ENCODE peak calls at places on chromosomes 5 and 9, in eight cellular contexts. T, N, P, H, V, L, I and C are unnamed samples.

GRCh38 chr5:60521379-60522298 is 178.3 kb downstream of the DEPDC1B start:
- DNase-seq in T (no peak), N (no peak), P (no peak), H (no peak), V (no peak), L (no peak), I (no peak), C (no peak)

GRCh38 chr9:134666801-134667200 is 25.2 kb downstream of the COL5A1 start:
- DNase-seq in T (no peak), N (no peak), P (no peak), H (no peak), V (no peak), L (no peak), I (no peak), C (no peak)

GRCh38 chr5:1973391-1974013 is 90.8 kb upstream of the IRX4 start:
- DNase-seq in T (no peak), N (peak; percentile 86), P (no peak), H (no peak), V (no peak), L (no peak), I (no peak), C (no peak)

GRCh38 chr5:51665295-51665593 is 282.0 kb downstream of the ISL1 start:
- DNase-seq in T (no peak), N (no peak), P (no peak), H (no peak), V (no peak), L (no peak), I (no peak), C (no peak)

GRCh38 chr5:90113108-90113507 is 296.4 kb downstream of the CETN3 start:
- DNase-seq in T (no peak), N (no peak), P (no peak), H (no peak), V (no peak), L (no peak), I (no peak), C (no peak)

GRCh38 chr9:121491111-121491510 is 8.5 kb downstream of the GGTA1 start:
- DNase-seq in T (no peak), N (no peak), P (no peak), H (no peak), V (no peak), L (no peak), I (no peak), C (no peak)

GRCh38 chr5:39919876-39920275 is 495.1 kb upstream of the DAB2 start:
- DNase-seq in T (no peak), N (no peak), P (no peak), H (no peak), V (no peak), L (no peak), I (no peak), C (no peak)

GRCh38 chr9:129550199-129550839 is 70.6 kb downstream of the C9orf50 start:
- DNase-seq in T (no peak), N (peak; percentile 95), P (peak; percentile 76), H (no peak), V (no peak), L (peak; percentile 50), I (no peak), C (peak; percentile 36)

GRCh38 chr5:34555699-34556513 is 100.2 kb upstream of the RAI14 start:
- DNase-seq in T (no peak), N (no peak), P (no peak), H (no peak), V (no peak), L (no peak), I (no peak), C (no peak)

GRCh38 chr9:120894404-120895226 is 17.6 kb upstream of the PHF19 start:
- DNase-seq in T (no peak), N (no peak), P (no peak), H (no peak), V (no peak), L (no peak), I (no peak), C (no peak)

GRCh38 chr9:125992557-125992956 is 245.4 kb downstream of the PBX3 start:
- DNase-seq in T (no peak), N (no peak), P (no peak), H (no peak), V (no peak), L (no peak), I (no peak), C (no peak)

GRCh38 chr9:82031538-82032280 is 43.1 kb downstream of the SPATA31D1 start:
- DNase-seq in T (no peak), N (no peak), P (no peak), H (no peak), V (no peak), L (no peak), I (no peak), C (no peak)

GRCh38 chr9:5510991-5511390 is 660 bp downstream of the PDCD1LG2 start:
- DNase-seq in T (no peak), N (no peak), P (no peak), H (no peak), V (no peak), L (no peak), I (no peak), C (no peak)

GRCh38 chr5:66963559-66963971 is 233.0 kb downstream of the CD180 start:
- DNase-seq in T (no peak), N (peak; percentile 70), P (no peak), H (no peak), V (no peak), L (no peak), I (no peak), C (no peak)

GRCh38 chr5:33994845-33995244 is 10.4 kb upstream of the SLC45A2 start:
- DNase-seq in T (no peak), N (no peak), P (no peak), H (no peak), V (no peak), L (peak; percentile 25), I (no peak), C (no peak)

GRCh38 chr5:55917402-55918096 is 66.4 kb downstream of the IL31RA start:
- DNase-seq in T (no peak), N (no peak), P (no peak), H (no peak), V (no peak), L (no peak), I (no peak), C (no peak)

GRCh38 chr5:42951169-42951846 is 88.8 kb downstream of the ANXA2R start:
- DNase-seq in T (peak; percentile 56), N (no peak), P (no peak), H (peak; percentile 47), V (peak; percentile 60), L (peak; percentile 88), I (no peak), C (peak; percentile 66)

GRCh38 chr9:976805-977360 is 428 bp downstream of the DMRT3 start:
- DNase-seq in T (no peak), N (peak; percentile 75), P (peak; percentile 60), H (no peak), V (no peak), L (peak; percentile 34), I (no peak), C (no peak)

GRCh38 chr5:137627730-137628129 is 108.2 kb downstream of the KLHL3 start:
- DNase-seq in T (no peak), N (no peak), P (no peak), H (no peak), V (no peak), L (no peak), I (no peak), C (no peak)

GRCh38 chr5:122478741-122479459 is 166.9 kb downstream of the SNCAIP start:
- DNase-seq in T (no peak), N (no peak), P (no peak), H (no peak), V (no peak), L (no peak), I (no peak), C (no peak)

GRCh38 chr5:178326054-178326715 is 93.6 kb upstream of the PHYKPL start:
- DNase-seq in T (no peak), N (no peak), P (no peak), H (no peak), V (no peak), L (no peak), I (no peak), C (no peak)

GRCh38 chr5:39015743-39016586 is 58.2 kb downstream of the RICTOR start:
- DNase-seq in T (no peak), N (no peak), P (no peak), H (no peak), V (no peak), L (no peak), I (no peak), C (no peak)

GRCh38 chr5:142874537-142874936 is 104.4 kb downstream of the ARHGAP26 start:
- DNase-seq in T (no peak), N (no peak), P (no peak), H (no peak), V (no peak), L (no peak), I (no peak), C (no peak)